ENCODE peak calls at places on chromosomes 13 and 19, in six cellular contexts. U is putamen, L is EL, R is OCI-LY7, A is GM04503, B is heart right ventricle. Y is an unnamed sample.

GRCh38 chr13:101059803-101060202 is 356.5 kb downstream of the NALCN start:
- DNase-seq in U (no peak), L (no peak), R (no peak), A (no peak), B (no peak), Y (no peak)

GRCh38 chr13:91085127-91085526 is 262.4 kb upstream of the MIR17HG start:
- DNase-seq in U (no peak), L (no peak), R (no peak), A (no peak), B (no peak), Y (no peak)

GRCh38 chr13:20405691-20406090 is 120.0 kb downstream of the CRYL1 start:
- DNase-seq in U (no peak), L (no peak), R (no peak), A (no peak), B (no peak), Y (no peak)

GRCh38 chr19:1097810-1098176 is 2.6 kb upstream of the POLR2E start:
- DNase-seq in U (no peak), L (no peak), R (no peak), A (no peak), B (no peak), Y (no peak)

GRCh38 chr13:113586661-113587479 is 2.3 kb downstream of the TFDP1 start:
- DNase-seq in U (no peak), L (no peak), R (no peak), A (no peak), B (no peak), Y (no peak)

GRCh38 chr13:42047561-42048322 is 706 bp upstream of the DGKH start:
- DNase-seq in U (peak; percentile 50), L (peak; percentile 78), R (peak; percentile 22), A (no peak), B (peak; percentile 26), Y (peak; percentile 42)

GRCh38 chr19:21197589-21198295 is 55.9 kb downstream of the ZNF431 start:
- DNase-seq in U (no peak), L (no peak), R (no peak), A (no peak), B (no peak), Y (no peak)

GRCh38 chr13:99303863-99304521 is 3.2 kb downstream of the GPR183 start:
- DNase-seq in U (no peak), L (no peak), R (no peak), A (no peak), B (no peak), Y (no peak)

GRCh38 chr13:101065314-101065713 is 351.0 kb downstream of the NALCN start:
- DNase-seq in U (no peak), L (peak; percentile 2), R (no peak), A (peak; percentile 27), B (no peak), Y (no peak)

GRCh38 chr19:31312004-31312403 is 37.2 kb downstream of the TSHZ3 start:
- DNase-seq in U (no peak), L (peak; percentile 46), R (no peak), A (peak; percentile 55), B (peak; percentile 34), Y (no peak)

GRCh38 chr13:27481766-27482165 is 31.4 kb upstream of the MTIF3 start:
- DNase-seq in U (no peak), L (peak; percentile 36), R (peak; percentile 43), A (no peak), B (no peak), Y (peak; percentile 36)

GRCh38 chr13:31749929-31750328 is 10.6 kb downstream of the RXFP2 start:
- DNase-seq in U (no peak), L (peak; percentile 95), R (no peak), A (peak; percentile 92), B (no peak), Y (no peak)

GRCh38 chr19:31627824-31628223 is 278.6 kb upstream of the TSHZ3 start:
- DNase-seq in U (no peak), L (no peak), R (no peak), A (no peak), B (no peak), Y (no peak)

GRCh38 chr13:94419304-94419943 is 60.1 kb downstream of the DCT start:
- DNase-seq in U (no peak), L (peak; percentile 18), R (no peak), A (no peak), B (no peak), Y (no peak)

GRCh38 chr13:75091707-75092106 is 390.3 kb downstream of the TBC1D4 start:
- DNase-seq in U (no peak), L (no peak), R (no peak), A (no peak), B (no peak), Y (no peak)

GRCh38 chr13:76707360-76707759 is 178.8 kb downstream of the KCTD12 start:
- DNase-seq in U (no peak), L (peak; percentile 32), R (no peak), A (no peak), B (no peak), Y (no peak)

GRCh38 chr13:113083022-113083373 is 22.6 kb upstream of the F7 start:
- DNase-seq in U (no peak), L (no peak), R (no peak), A (no peak), B (no peak), Y (no peak)

GRCh38 chr13:46181799-46182490 is at the start of gene LCP1:
- DNase-seq in U (no peak), L (no peak), R (peak; percentile 97), A (no peak), B (no peak), Y (no peak)

GRCh38 chr19:277581-278165 is 13.5 kb downstream of the PLPP2 start:
- DNase-seq in U (no peak), L (no peak), R (no peak), A (no peak), B (no peak), Y (no peak)

GRCh38 chr19:53123400-53123799 is 9.3 kb downstream of the ZNF415 start:
- DNase-seq in U (no peak), L (no peak), R (no peak), A (no peak), B (no peak), Y (no peak)

GRCh38 chr13:99434258-99434788 is 66.9 kb upstream of the TM9SF2 start:
- DNase-seq in U (no peak), L (no peak), R (no peak), A (no peak), B (no peak), Y (no peak)

GRCh38 chr13:45225370-45225769 is 24.5 kb upstream of the KCTD4 start:
- DNase-seq in U (no peak), L (no peak), R (no peak), A (no peak), B (no peak), Y (no peak)

GRCh38 chr13:51895906-51896888 is 34.4 kb downstream of the CCDC70 start:
- DNase-seq in U (no peak), L (peak; percentile 42), R (peak; percentile 61), A (peak; percentile 3), B (peak; percentile 43), Y (peak; percentile 11)

GRCh38 chr19:40241809-40242384 is 15.4 kb upstream of the CCNP start:
- DNase-seq in U (peak; percentile 92), L (no peak), R (no peak), A (no peak), B (peak; percentile 83), Y (no peak)

Y was measured in NCI-H1092 treated with DMSO at 0.1 percent for 48 hours.